ENCODE peak calls at places on chromosomes 2 and 18, in eight cellular contexts. D, J, S, I, U, P, Q and O are unnamed samples.

GRCh38 chr2:43400508-43400907 is 174.1 kb upstream of the ZFP36L2 start:
- DNase-seq in I (no peak), P (no peak), S (no peak), J (no peak), Q (no peak), D (no peak), U (no peak), O (no peak)

GRCh38 chr2:189933911-189934399 is 128.6 kb downstream of the MSTN start:
- DNase-seq in Q (peak; percentile 88), P (no peak), J (no peak), D (no peak), U (no peak), S (peak; percentile 22), I (no peak), O (no peak)

GRCh38 chr2:27996156-27996920 is 105.8 kb downstream of the BABAM2 start:
- DNase-seq in U (no peak), I (no peak), D (no peak), J (no peak), S (no peak), Q (no peak), P (no peak), O (no peak)

GRCh38 chr2:173427887-173428683 is 73.4 kb downstream of the CDCA7 start:
- DNase-seq in S (no peak), I (no peak), Q (peak; percentile 34), D (no peak), U (no peak), P (no peak), J (no peak), O (no peak)

GRCh38 chr18:33711514-33711913 is 133.5 kb downstream of the ASXL3 start:
- DNase-seq in Q (no peak), P (no peak), I (no peak), U (no peak), S (no peak), D (peak; percentile 47), J (no peak), O (no peak)

GRCh38 chr2:40098786-40099470 is 319.9 kb upstream of the THUMPD2 start:
- DNase-seq in I (no peak), S (no peak), P (no peak), U (no peak), J (no peak), Q (peak; percentile 78), D (no peak), O (no peak)

GRCh38 chr2:188449992-188450391 is 158.3 kb downstream of the GULP1 start:
- DNase-seq in S (no peak), P (no peak), Q (no peak), U (no peak), J (no peak), D (no peak), I (no peak), O (no peak)

GRCh38 chr2:11187083-11187619 is 31.9 kb downstream of the SLC66A3 start:
- DNase-seq in J (no peak), I (no peak), S (no peak), U (no peak), D (no peak), Q (peak; percentile 81), P (no peak), O (no peak)

GRCh38 chr2:18924905-18925691 is 335.7 kb upstream of the NT5C1B start:
- DNase-seq in I (no peak), D (no peak), Q (peak; percentile 79), U (no peak), J (no peak), P (no peak), S (no peak), O (no peak)

GRCh38 chr18:71321319-71321718 is 1032.5 kb downstream of the SOCS6 start:
- DNase-seq in S (no peak), I (no peak), P (no peak), J (no peak), U (no peak), Q (no peak), D (no peak), O (no peak)

GRCh38 chr2:240704651-240705050 is 13.0 kb downstream of the AQP12A start:
- DNase-seq in S (no peak), I (no peak), Q (no peak), J (peak; percentile 51), U (no peak), P (no peak), D (no peak), O (no peak)

GRCh38 chr2:53103661-53104060 is 663.9 kb upstream of the CHAC2 start:
- DNase-seq in I (no peak), P (no peak), S (no peak), U (no peak), D (no peak), Q (no peak), J (no peak), O (no peak)

GRCh38 chr2:47225061-47225783 is 70.1 kb upstream of the STPG4 start:
- DNase-seq in U (no peak), D (peak; percentile 95), I (no peak), P (peak; percentile 76), Q (peak; percentile 90), J (no peak), S (no peak), O (no peak)

DNA sequence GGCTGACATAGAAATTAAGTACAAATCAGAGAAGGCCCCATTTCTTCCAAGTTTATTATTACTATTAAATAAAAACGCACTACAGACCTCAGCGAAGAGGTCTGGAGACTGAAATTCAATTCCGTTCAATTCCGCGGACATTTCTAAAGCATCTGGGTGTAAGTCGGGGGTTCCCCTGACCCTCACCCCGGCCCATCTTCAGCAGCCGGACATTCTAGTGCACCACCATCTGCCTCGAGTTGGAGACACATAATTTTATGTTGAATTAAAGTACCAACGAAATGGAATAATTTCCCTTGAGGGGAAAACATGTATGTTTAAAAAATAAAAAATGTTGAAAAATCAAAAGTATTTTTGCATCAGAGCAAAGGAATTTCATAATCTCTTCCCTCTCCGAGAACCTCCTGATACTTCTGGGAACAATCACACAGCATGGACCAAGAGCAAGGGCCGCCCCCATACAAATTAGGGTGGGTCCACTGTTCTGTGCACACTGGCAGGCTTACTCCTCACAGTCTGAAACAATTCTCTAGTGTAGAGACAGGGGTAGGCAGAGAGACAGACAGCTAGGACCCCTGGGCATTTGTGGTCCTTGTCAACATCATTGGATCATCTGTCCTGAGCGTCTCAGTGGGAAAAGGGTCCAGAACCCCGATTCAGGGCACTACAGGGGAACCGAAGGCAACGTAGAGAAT is 29.3 kb downstream of the MBP start:
- DNase-seq in J (no peak), D (no peak), I (no peak), S (no peak), U (no peak), P (no peak), Q (peak; percentile 74), O (no peak)
- H3K4me3 ChIP-seq in J (no peak overlapping the region), D (no peak overlapping the region), I (no peak overlapping the region), S (no peak overlapping the region), U (no peak overlapping the region), P (no peak overlapping the region), Q (no peak overlapping the region), O (peak overlapping the region; percentile 66)

GRCh38 chr18:13800505-13801259 is 23.3 kb upstream of the MC5R start:
- DNase-seq in I (no peak), U (no peak), S (peak; percentile 58), J (peak; percentile 56), Q (peak; percentile 37), P (peak; percentile 71), D (peak; percentile 71), O (no peak)
- H3K4me3 ChIP-seq in I (no peak overlapping the region), U (peak overlapping the region; percentile 32), S (peak overlapping the region; percentile 39), J (peak overlapping the region; percentile 50), Q (no peak overlapping the region), P (peak overlapping the region; percentile 35), D (peak overlapping the region; percentile 12), O (no peak overlapping the region)

DNA sequence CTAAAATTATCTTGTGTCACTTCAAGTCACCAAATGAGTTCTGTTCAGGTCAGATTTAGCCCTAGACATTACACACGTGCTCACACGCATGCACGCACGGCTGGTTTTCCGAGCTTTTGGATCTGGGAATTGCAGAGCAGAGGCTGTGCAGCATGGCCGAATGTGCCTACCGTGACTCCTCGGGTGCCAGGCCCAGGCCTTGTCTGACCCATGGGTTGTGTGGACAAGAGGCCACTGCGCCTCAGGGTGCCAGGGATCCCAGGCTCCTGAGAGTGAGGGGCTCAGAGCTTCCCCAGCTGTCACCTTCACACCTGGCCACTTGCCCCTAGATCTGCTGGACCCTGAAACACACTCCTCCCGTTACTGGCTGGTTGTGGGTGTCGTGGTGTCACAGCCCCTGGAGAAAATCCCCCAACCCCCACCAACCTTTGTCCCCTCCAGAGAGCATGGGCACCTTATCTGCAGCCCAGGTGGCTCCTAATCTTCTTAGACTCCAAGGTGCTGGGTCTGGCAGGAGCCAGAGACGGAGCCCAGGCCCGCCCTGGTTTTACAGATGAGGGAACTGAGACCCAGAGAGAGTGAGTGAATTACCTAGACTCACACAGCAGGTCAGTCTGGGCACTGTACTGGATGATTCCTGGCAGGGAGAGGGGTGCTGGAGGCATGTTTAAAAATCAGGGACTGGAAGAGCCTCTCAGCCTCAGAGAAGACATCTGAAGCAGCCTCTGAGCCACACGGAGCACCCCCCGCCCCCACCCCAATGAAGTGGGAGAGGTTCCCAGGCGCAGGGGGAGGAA is 56.8 kb downstream of the ATOH8 start:
- DNase-seq in D (peak; percentile 80), Q (no peak), S (no peak), I (no peak), U (no peak), J (no peak), P (no peak), O (no peak)
- H3K4me3 ChIP-seq in D (no peak overlapping the region), Q (no peak overlapping the region), S (no peak overlapping the region), I (no peak overlapping the region), U (no peak overlapping the region), J (no peak overlapping the region), P (peak overlapping the region; percentile 33), O (no peak overlapping the region)

GRCh38 chr2:197294260-197294659 is 16.3 kb downstream of the ANKRD44 start:
- DNase-seq in U (no peak), S (no peak), J (no peak), Q (no peak), D (no peak), P (no peak), I (no peak), O (peak; percentile 54)
- H3K4me3 ChIP-seq in U (no peak overlapping the region), S (no peak overlapping the region), J (no peak overlapping the region), Q (no peak overlapping the region), D (no peak overlapping the region), P (peak overlapping the region; percentile 11), I (peak overlapping the region; percentile 18), O (peak overlapping the region; percentile 86)

DNA sequence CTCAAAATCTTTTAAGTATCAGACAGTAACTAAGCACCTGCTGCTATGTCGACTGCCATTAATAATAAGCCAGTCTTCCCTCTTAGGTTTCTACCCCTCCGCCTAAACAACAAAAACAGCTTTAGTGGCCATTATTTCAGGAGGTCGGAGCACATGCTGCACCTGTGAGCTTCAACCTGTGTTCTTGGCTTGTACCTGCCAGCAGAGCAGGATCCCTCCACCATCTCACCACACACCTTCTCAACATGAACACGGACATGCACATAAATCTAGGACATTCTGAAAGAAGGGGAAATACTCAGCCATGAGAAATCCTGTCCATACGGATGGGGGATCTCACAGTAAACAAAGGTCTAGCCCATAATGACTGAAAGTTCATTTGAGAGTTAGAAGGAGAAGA is 3.7 kb downstream of the CYB5A start:
- DNase-seq in I (no peak), U (no peak), P (no peak), J (no peak), D (no peak), S (no peak), Q (no peak), O (no peak)
- H3K4me3 ChIP-seq in I (no peak overlapping the region), U (no peak overlapping the region), P (peak overlapping the region; percentile 5), J (no peak overlapping the region), D (no peak overlapping the region), S (no peak overlapping the region), Q (no peak overlapping the region), O (no peak overlapping the region)